ENCODE peak calls at places on chromosomes 4 and X, in six cellular contexts. A is lower lobe of right lung; U is CD8-positive, alpha-beta T cell; D is cardiac muscle cell; T is hepatocyte; W is right atrium auricular region. F is an unnamed sample.

GRCh38 chrX:123878177-123878576 is 18.3 kb downstream of the XIAP start:
- DNase-seq in A (no peak), U (no peak), D (peak; percentile 32), T (no peak), W (no peak), F (no peak)

GRCh38 chr4:185847352-185848078 is 35.5 kb upstream of the SORBS2 start:
- DNase-seq in A (no peak), U (no peak), D (peak; percentile 76), T (peak; percentile 60), W (no peak), F (peak; percentile 36)

GRCh38 chr4:186241616-186242015 is 14.3 kb downstream of the KLKB1 start:
- DNase-seq in A (no peak), U (no peak), D (no peak), T (no peak), W (no peak), F (no peak)

GRCh38 chr4:129532573-129532972 is 436.6 kb downstream of the C4orf33 start:
- DNase-seq in A (no peak), U (no peak), D (no peak), T (no peak), W (no peak), F (no peak)

GRCh38 chr4:2934077-2934812 is 29.0 kb downstream of the NOP14 start:
- DNase-seq in A (peak; percentile 85), U (no peak), D (peak; percentile 75), T (peak; percentile 63), W (peak; percentile 83), F (peak; percentile 45)

GRCh38 chr4:102438873-102439614 is 62.1 kb upstream of the NFKB1 start:
- DNase-seq in A (no peak), U (no peak), D (peak; percentile 96), T (peak; percentile 72), W (no peak), F (peak; percentile 15)

GRCh38 chrX:10709276-10709675 is 88.9 kb upstream of the MID1 start:
- DNase-seq in A (no peak), U (no peak), D (no peak), T (no peak), W (no peak), F (no peak)

GRCh38 chr4:181959121-181959520 is 284.1 kb upstream of the TENM3 start:
- DNase-seq in A (no peak), U (no peak), D (peak; percentile 54), T (no peak), W (no peak), F (no peak)

GRCh38 chrX:120419465-120419864 is 49.6 kb downstream of the LAMP2 start:
- DNase-seq in A (no peak), U (no peak), D (no peak), T (no peak), W (no peak), F (peak; percentile 0)

GRCh38 chrX:13177921-13178320 is 133.5 kb upstream of the FAM9C start:
- DNase-seq in A (no peak), U (no peak), D (no peak), T (no peak), W (no peak), F (no peak)

GRCh38 chrX:154477891-154478477 is 1.1 kb downstream of the LAGE3 start:
- DNase-seq in A (no peak), U (no peak), D (no peak), T (no peak), W (no peak), F (no peak)

GRCh38 chrX:115560978-115561604 is at the start of gene PLS3:
- DNase-seq in A (peak; percentile 83), U (no peak), D (peak; percentile 92), T (peak; percentile 93), W (peak; percentile 79), F (peak; percentile 55)

GRCh38 chrX:17580529-17581155 is 156.7 kb upstream of the SCML1 start:
- DNase-seq in A (no peak), U (no peak), D (peak; percentile 86), T (peak; percentile 16), W (no peak), F (no peak)

GRCh38 chr4:146059865-146060264 is 115.7 kb upstream of the LSM6 start:
- DNase-seq in A (no peak), U (no peak), D (no peak), T (no peak), W (no peak), F (no peak)

GRCh38 chr4:146061610-146062324 is 113.8 kb upstream of the LSM6 start:
- DNase-seq in A (no peak), U (no peak), D (no peak), T (no peak), W (no peak), F (no peak)

GRCh38 chr4:146059153-146059552 is 116.4 kb upstream of the LSM6 start:
- DNase-seq in A (no peak), U (no peak), D (no peak), T (no peak), W (no peak), F (no peak)

GRCh38 chr4:146062325-146062715 is 113.2 kb upstream of the LSM6 start:
- DNase-seq in A (no peak), U (no peak), D (no peak), T (no peak), W (no peak), F (no peak)

GRCh38 chr4:146058531-146058930 is 117.0 kb upstream of the LSM6 start:
- DNase-seq in A (no peak), U (no peak), D (no peak), T (no peak), W (no peak), F (no peak)
- H3K27ac ChIP-seq in A (no peak overlapping the region), U (no peak overlapping the region), D (no peak overlapping the region), T (no peak overlapping the region), W (no peak overlapping the region), F (no peak overlapping the region)

DNA sequence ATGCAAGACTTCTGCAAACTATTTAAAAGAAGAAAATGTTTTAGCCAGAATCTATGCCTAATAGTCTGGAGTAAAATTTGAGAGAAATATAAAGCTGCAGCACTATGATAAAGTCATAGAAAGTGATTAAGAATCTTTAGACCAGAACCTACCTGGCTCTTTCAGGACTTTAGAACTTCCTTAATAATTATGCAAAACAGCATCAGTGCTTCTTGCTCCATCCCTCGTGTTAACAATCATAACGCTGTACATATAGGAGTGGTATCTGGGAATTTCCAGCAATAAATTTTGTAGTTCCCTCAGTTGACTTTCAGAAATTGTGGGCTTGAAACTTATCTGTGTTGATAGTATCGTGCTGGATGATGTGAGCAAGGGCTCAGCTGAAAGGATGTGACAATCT is 102.1 kb upstream of the RASGEF1B start:
- DNase-seq in A (no peak), U (no peak), D (no peak), T (no peak), W (no peak), F (peak; percentile 68)
- H3K4me3 ChIP-seq in A (no peak overlapping the region), U (no peak overlapping the region), D (no peak overlapping the region), T (no peak overlapping the region), W (no peak overlapping the region), F (no peak overlapping the region)

DNA sequence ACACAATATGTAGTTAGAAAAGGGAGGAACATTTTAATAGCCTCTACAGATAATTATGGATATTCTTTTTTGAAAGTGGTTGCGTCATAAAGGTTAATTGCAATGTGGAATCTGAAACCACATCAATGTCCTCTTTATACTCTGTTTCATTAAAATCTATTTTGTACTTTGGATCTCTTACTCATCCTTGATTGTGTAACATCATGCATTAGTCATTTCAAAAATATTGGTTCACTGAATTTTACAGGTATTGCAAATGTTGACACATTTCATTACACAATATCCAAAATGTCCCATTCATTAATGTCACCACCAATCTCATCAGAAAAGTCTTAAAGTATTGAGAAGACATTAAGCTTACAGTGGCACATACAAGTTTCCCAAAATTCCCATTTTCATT is 62.7 kb upstream of the USP9X start:
- DNase-seq in A (no peak), U (no peak), D (peak; percentile 29), T (no peak), W (no peak), F (peak; percentile 72)
- H3K27me3 ChIP-seq in A (no peaks in the 10 kb centered on the region), U (no peaks in the 10 kb centered on the region), D (no peaks in the 10 kb centered on the region), T (no peaks in the 10 kb centered on the region), W (no peaks in the 10 kb centered on the region), F (no peaks in the 10 kb centered on the region)

DNA sequence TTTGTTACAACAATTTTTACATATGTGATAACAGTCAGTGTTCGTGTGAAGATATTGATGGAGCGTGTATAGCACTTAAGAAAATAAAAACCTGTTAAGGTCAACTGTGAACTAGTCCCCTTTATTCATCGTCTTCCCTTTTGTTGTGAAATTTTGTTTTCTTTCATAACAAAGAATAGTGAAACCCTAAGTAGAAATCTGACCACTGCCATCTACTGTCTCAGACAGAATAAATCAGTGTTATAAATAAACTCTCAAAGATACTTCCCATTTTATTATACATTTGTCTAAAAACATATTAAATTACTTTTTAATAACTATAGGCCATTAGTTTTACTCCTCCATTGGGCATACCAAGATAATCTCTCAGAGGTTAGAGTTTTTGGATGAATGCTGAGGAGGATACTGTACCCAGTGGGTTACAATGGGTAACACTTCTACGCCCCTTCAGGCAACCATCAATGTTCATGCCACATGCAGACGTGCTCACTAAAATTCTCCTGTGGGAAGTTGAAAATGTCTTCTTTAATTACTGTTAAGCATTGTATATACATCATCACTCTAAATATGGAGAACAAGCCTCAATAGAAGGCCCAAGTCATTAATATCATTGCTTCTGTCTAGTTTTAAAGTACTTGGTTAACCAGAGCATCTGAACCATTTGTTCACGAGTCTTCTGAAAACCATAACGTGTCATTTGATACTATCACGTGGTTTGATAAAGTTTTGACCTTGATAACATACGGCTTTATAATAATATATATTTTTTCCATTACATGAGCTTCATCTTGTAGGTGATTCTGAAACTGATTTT is 171.2 kb downstream of the TMA16 start:
- DNase-seq in A (no peak), U (no peak), D (no peak), T (no peak), W (no peak), F (no peak)
- H3K27ac ChIP-seq in A (peak overlapping the region; percentile 69), U (no peak overlapping the region), D (no peak overlapping the region), T (no peak overlapping the region), W (no peak overlapping the region), F (no peak overlapping the region)